ENCODE peak calls at places on chromosome 7, in nine cellular contexts. P, W, I, Y, N, U, X, S and O are unnamed samples.
A peak's percentile ranks its signal among the peaks of the same experiment; 100 is the strongest.

GRCh38 chr7:20304366-20304765 is 26.3 kb upstream of the ITGB8 start:
- DNase-seq in Y (no peak), I (no peak), N (no peak), P (no peak), W (no peak), U (no peak), X (no peak), S (no peak), O (no peak)

GRCh38 chr7:31107106-31108090 is 55.3 kb downstream of the ADCYAP1R1 start:
- DNase-seq in U (no peak), W (no peak), N (no peak), P (no peak), X (no peak), Y (no peak), S (no peak), I (no peak), O (no peak)

GRCh38 chr7:74222851-74223710 is 13.3 kb downstream of the LAT2 start:
- DNase-seq in W (no peak), N (no peak), X (no peak), S (no peak), Y (no peak), P (no peak), I (no peak), U (no peak), O (no peak)

GRCh38 chr7:107754642-107755041 is 10.7 kb downstream of the CBLL1 start:
- DNase-seq in U (no peak), W (no peak), S (no peak), I (no peak), N (no peak), X (no peak), P (no peak), Y (no peak), O (no peak)

GRCh38 chr7:51459809-51460208 is 143.2 kb upstream of the COBL start:
- DNase-seq in I (no peak), S (no peak), U (no peak), P (no peak), N (no peak), X (no peak), Y (no peak), W (no peak), O (no peak)

GRCh38 chr7:19248681-19249080 is 103.5 kb upstream of the FERD3L start:
- DNase-seq in X (no peak), Y (no peak), I (no peak), U (no peak), S (peak; percentile 11), P (no peak), N (no peak), W (no peak), O (no peak)

GRCh38 chr7:112116894-112117293 is 89.3 kb downstream of the DOCK4 start:
- DNase-seq in Y (no peak), P (no peak), X (no peak), S (no peak), I (no peak), N (no peak), W (no peak), U (no peak), O (no peak)

GRCh38 chr7:145169908-145170307 is 334.1 kb upstream of the TPK1 start:
- DNase-seq in U (no peak), I (no peak), P (no peak), Y (no peak), W (no peak), X (no peak), N (no peak), S (no peak), O (no peak)

GRCh38 chr7:30804078-30804661 is 33.0 kb downstream of the MINDY4 start:
- DNase-seq in S (peak; percentile 89), X (no peak), N (no peak), U (no peak), P (peak; percentile 92), W (no peak), Y (no peak), I (no peak), O (no peak)

GRCh38 chr7:118478236-118478635 is 253.7 kb downstream of the ANKRD7 start:
- DNase-seq in P (no peak), Y (no peak), S (no peak), X (no peak), U (no peak), I (no peak), W (no peak), N (no peak), O (no peak)

GRCh38 chr7:99034932-99035722 is 108.8 kb downstream of the SMURF1 start:
- DNase-seq in I (no peak), U (no peak), S (no peak), Y (no peak), X (no peak), W (no peak), N (no peak), P (no peak), O (no peak)

GRCh38 chr7:80230327-80230726 is 95.7 kb downstream of the GNAI1 start:
- DNase-seq in S (peak; percentile 54), W (no peak), Y (no peak), X (no peak), I (no peak), P (no peak), U (no peak), N (no peak), O (no peak)

GRCh38 chr7:129640400-129640799 is 28.9 kb downstream of the NRF1 start:
- DNase-seq in U (no peak), S (no peak), I (no peak), W (no peak), P (no peak), Y (no peak), X (no peak), N (no peak), O (no peak)

GRCh38 chr7:129644634-129645230 is 33.2 kb downstream of the NRF1 start:
- DNase-seq in N (no peak), S (peak; percentile 69), I (no peak), X (no peak), W (no peak), P (peak; percentile 49), Y (no peak), U (no peak), O (no peak)

GRCh38 chr7:129642871-129643515 is 31.5 kb downstream of the NRF1 start:
- DNase-seq in W (no peak), Y (no peak), X (no peak), P (no peak), N (no peak), U (no peak), I (no peak), S (no peak), O (no peak)

GRCh38 chr7:129646369-129647021 is 35.0 kb downstream of the NRF1 start:
- DNase-seq in U (no peak), I (no peak), W (no peak), P (no peak), S (no peak), Y (no peak), X (no peak), N (no peak), O (no peak)

GRCh38 chr7:129643545-129644170 is 32.1 kb downstream of the NRF1 start:
- DNase-seq in W (no peak), I (no peak), N (no peak), X (no peak), Y (no peak), U (no peak), S (no peak), P (no peak), O (no peak)
- H3K9me3 ChIP-seq in W (no peaks in the 10 kb centered on the region), I (no peaks in the 10 kb centered on the region), N (no peaks in the 10 kb centered on the region), X (no peaks in the 10 kb centered on the region), Y (no peaks in the 10 kb centered on the region), U (no peaks in the 10 kb centered on the region), S (no peaks in the 10 kb centered on the region), P (no peaks in the 10 kb centered on the region), O (no peaks in the 10 kb centered on the region)

GRCh38 chr7:153414288-153414629 is 637.9 kb upstream of the DPP6 start:
- DNase-seq in S (no peak), Y (no peak), W (no peak), U (no peak), P (no peak), I (no peak), X (no peak), N (no peak), O (no peak)

GRCh38 chr7:153413199-153413539 is 639.0 kb upstream of the DPP6 start:
- DNase-seq in S (no peak), U (no peak), Y (no peak), W (no peak), N (no peak), X (no peak), P (no peak), I (no peak), O (no peak)

GRCh38 chr7:153413540-153414287 is 638.5 kb upstream of the DPP6 start:
- DNase-seq in X (no peak), W (no peak), S (no peak), N (no peak), I (no peak), Y (no peak), P (no peak), U (no peak), O (no peak)

DNA sequence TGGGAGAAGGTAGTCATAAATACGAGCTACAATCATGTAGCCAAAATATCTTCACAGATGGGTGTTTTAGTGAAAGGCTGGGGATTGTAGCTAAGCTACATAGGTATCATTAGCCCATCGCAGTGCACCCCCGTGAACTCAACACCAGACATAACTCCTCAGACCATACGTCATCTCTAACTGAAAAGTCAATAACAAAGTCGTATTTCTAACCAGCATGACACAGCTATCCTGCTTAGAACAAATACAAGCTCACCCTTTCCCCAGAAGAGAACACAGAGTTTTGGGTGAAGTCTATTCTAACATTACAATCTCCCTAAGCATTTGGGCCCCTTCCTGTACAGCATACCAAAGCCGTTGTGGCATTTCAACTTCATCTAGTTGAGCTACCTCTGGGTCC is 636.6 kb upstream of the DPP6 start:
- DNase-seq in X (no peak), P (no peak), Y (no peak), N (no peak), W (no peak), S (no peak), I (no peak), U (no peak), O (no peak)
- H3K9me3 ChIP-seq in X (no peaks in the 10 kb centered on the region), P (no peaks in the 10 kb centered on the region), Y (peaks cover 19% of the 10 kb centered on the region), N (no peaks in the 10 kb centered on the region), W (no peaks in the 10 kb centered on the region), S (peaks cover 28% of the 10 kb centered on the region), I (no peaks in the 10 kb centered on the region), U (peaks cover 3% of the 10 kb centered on the region), O (peaks cover 4% of the 10 kb centered on the region)

DNA sequence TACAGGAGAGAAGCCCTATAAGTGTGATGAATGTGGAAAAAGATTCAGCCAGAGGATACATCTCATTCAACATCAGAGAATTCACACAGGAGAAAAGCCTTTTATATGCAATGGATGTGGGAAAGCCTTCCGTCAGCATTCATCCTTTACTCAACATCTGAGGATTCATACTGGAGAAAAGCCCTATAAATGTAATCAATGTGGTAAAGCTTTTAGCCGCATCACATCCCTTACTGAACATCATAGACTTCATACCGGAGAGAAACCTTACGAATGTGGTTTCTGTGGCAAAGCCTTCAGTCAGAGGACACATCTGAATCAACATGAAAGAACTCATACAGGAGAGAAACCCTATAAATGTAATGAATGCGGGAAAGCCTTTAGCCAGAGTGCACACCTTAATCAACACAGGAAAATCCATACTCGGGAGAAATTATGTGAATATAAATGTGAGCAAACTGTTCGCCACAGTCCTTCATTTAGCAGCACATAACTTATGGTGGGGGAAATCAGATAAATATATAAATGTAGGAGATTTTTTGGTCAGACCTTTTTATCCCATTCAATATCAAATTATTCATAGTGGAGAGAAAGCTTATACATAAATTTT is 12.1 kb upstream of the MRPS17 start:
- DNase-seq in I (no peak), Y (no peak), U (no peak), N (no peak), W (no peak), S (no peak), P (no peak), X (no peak), O (no peak)
- H3K9me3 ChIP-seq in I (peaks cover 16% of the 10 kb centered on the region), Y (peaks cover 64% of the 10 kb centered on the region), U (peaks cover 27% of the 10 kb centered on the region), N (peaks cover 18% of the 10 kb centered on the region), W (no peaks in the 10 kb centered on the region), S (peaks cover 42% of the 10 kb centered on the region), P (peaks cover 71% of the 10 kb centered on the region), X (peaks cover 6% of the 10 kb centered on the region), O (no peaks in the 10 kb centered on the region)

GRCh38 chr7:138543739-138544138 is 83.7 kb downstream of the TRIM24 start:
- DNase-seq in N (no peak), I (no peak), X (no peak), Y (no peak), S (no peak), P (peak; percentile 10), U (no peak), W (no peak), O (no peak)
- H3K9me3 ChIP-seq in N (no peaks in the 10 kb centered on the region), I (no peaks in the 10 kb centered on the region), X (no peaks in the 10 kb centered on the region), Y (no peaks in the 10 kb centered on the region), S (peaks cover 3% of the 10 kb centered on the region), P (no peaks in the 10 kb centered on the region), U (no peaks in the 10 kb centered on the region), W (no peaks in the 10 kb centered on the region), O (no peaks in the 10 kb centered on the region)